ENCODE peak calls at places on chromosomes 11 and 22, in nine cellular contexts. R is kidney, N is HCT116, L is hepatocyte, Q is colonic mucosa, F is cardiac muscle cell, G is heart left ventricle, W is OCI-LY7, D is lung. Y is an unnamed sample. For H3K4me1, the result is how much of the 10 kb centered on the place peaks cover.

GRCh38 chr11:120231963-120232362 is 8.0 kb upstream of the POU2F3 start:
- DNase-seq in R (no peak), N (no peak), L (no peak), Q (no peak), F (no peak), G (no peak), W (no peak), D (no peak), Y (no peak)

GRCh38 chr11:117796456-117797428 is at the start of gene DSCAML1:
- DNase-seq in R (peak), N (no peak), L (peak), Q (no peak), F (no peak), G (peak), W (no peak), D (no peak), Y (no peak)

GRCh38 chr11:93849751-93850584 is 450 bp downstream of the VSTM5 start:
- DNase-seq in R (peak), N (no peak), L (peak), Q (peak), F (peak), G (peak), W (no peak), D (no peak), Y (peak)

GRCh38 chr22:21917206-21917958 is 35.3 kb downstream of the PPM1F start:
- DNase-seq in R (no peak), N (no peak), L (no peak), Q (no peak), F (peak), G (no peak), W (no peak), D (no peak), Y (peak)

GRCh38 chr11:120131941-120132644 is 5.8 kb downstream of the TRIM29 start:
- DNase-seq in R (peak), N (no peak), L (no peak), Q (peak), F (no peak), G (no peak), W (no peak), D (no peak), Y (no peak)

GRCh38 chr11:46389450-46390330 is 1.9 kb downstream of the CHRM4 start:
- DNase-seq in R (peak), N (peak), L (peak), Q (peak), F (peak), G (peak), W (peak), D (peak), Y (peak)

GRCh38 chr11:103946793-103947565 is 89.5 kb upstream of the DDI1 start:
- DNase-seq in R (no peak), N (no peak), L (no peak), Q (no peak), F (peak), G (no peak), W (no peak), D (no peak), Y (no peak)

GRCh38 chr11:35151896-35152295 is 12.9 kb downstream of the CD44 start:
- DNase-seq in R (no peak), N (no peak), L (no peak), Q (no peak), F (no peak), G (no peak), W (no peak), D (no peak), Y (no peak)

GRCh38 chr11:119367661-119368120 is 13.8 kb downstream of the USP2 start:
- DNase-seq in R (peak), N (no peak), L (peak), Q (peak), F (no peak), G (no peak), W (peak), D (no peak), Y (peak)

GRCh38 chr11:120137611-120138521 is at the start of gene TRIM29:
- DNase-seq in R (peak), N (no peak), L (peak), Q (peak), F (no peak), G (no peak), W (no peak), D (peak), Y (no peak)

GRCh38 chr11:111449158-111449557 is 63.0 kb downstream of the BTG4 start:
- DNase-seq in R (no peak), N (no peak), L (no peak), Q (no peak), F (no peak), G (no peak), W (no peak), D (no peak), Y (no peak)

GRCh38 chr11:126152152-126152551 is 59.3 kb downstream of the RPUSD4 start:
- DNase-seq in R (no peak), N (no peak), L (no peak), Q (no peak), F (no peak), G (no peak), W (no peak), D (no peak), Y (no peak)

GRCh38 chr11:87529486-87529885 is 491.8 kb downstream of the TMEM135 start:
- DNase-seq in R (no peak), N (no peak), L (no peak), Q (no peak), F (no peak), G (no peak), W (no peak), D (no peak), Y (no peak)

GRCh38 chr11:35036642-35037041 is 102.3 kb upstream of the CD44 start:
- DNase-seq in R (no peak), N (no peak), L (no peak), Q (no peak), F (no peak), G (no peak), W (no peak), D (no peak), Y (no peak)

GRCh38 chr11:132187391-132187790 is 817.0 kb downstream of the NTM start:
- DNase-seq in R (no peak), N (no peak), L (no peak), Q (no peak), F (no peak), G (no peak), W (no peak), D (no peak), Y (no peak)

GRCh38 chr11:13030857-13031256 is 21.7 kb downstream of the RASSF10 start:
- DNase-seq in R (peak), N (no peak), L (peak), Q (peak), F (no peak), G (peak), W (no peak), D (peak), Y (peak)

GRCh38 chr11:124640660-124641059 is 18.0 kb downstream of the TBRG1 start:
- DNase-seq in R (no peak), N (no peak), L (no peak), Q (no peak), F (no peak), G (no peak), W (no peak), D (no peak), Y (no peak)

GRCh38 chr22:28395920-28396447 is 283.7 kb downstream of the TTC28 start:
- DNase-seq in R (no peak), N (no peak), L (no peak), Q (no peak), F (peak), G (no peak), W (no peak), D (no peak), Y (no peak)

GRCh38 chr11:15327786-15328231 is 213.1 kb downstream of the INSC start:
- DNase-seq in R (peak), N (peak), L (peak), Q (peak), F (peak), G (peak), W (peak), D (peak), Y (peak)

GRCh38 chr22:36333632-36334031 is 54.1 kb downstream of the MYH9 start:
- DNase-seq in R (no peak), N (no peak), L (peak), Q (no peak), F (no peak), G (no peak), W (no peak), D (no peak), Y (no peak)

GRCh38 chr11:118437046-118437735 is 899 bp downstream of the KMT2A start:
- DNase-seq in R (peak), N (no peak), L (peak), Q (peak), F (peak), G (peak), W (peak), D (peak), Y (peak)

GRCh38 chr11:2180775-2181370 is 9.3 kb upstream of the TH start:
- DNase-seq in R (no peak), N (no peak), L (no peak), Q (no peak), F (no peak), G (no peak), W (no peak), D (no peak), Y (no peak)

GRCh38 chr11:67616431-67617242 is 9.9 kb downstream of the NDUFV1 start:
- DNase-seq in R (no peak), N (no peak), L (no peak), Q (no peak), F (no peak), G (no peak), W (no peak), D (no peak), Y (no peak)

GRCh38 chr11:131470526-131470925 is 100.1 kb downstream of the NTM start:
- DNase-seq in R (no peak), N (no peak), L (no peak), Q (no peak), F (no peak), G (no peak), W (no peak), D (no peak), Y (no peak)

GRCh38 chr11:128284634-128285033 is 302.7 kb downstream of the ETS1 start:
- DNase-seq in R (no peak), N (no peak), L (no peak), Q (no peak), F (no peak), G (no peak), W (no peak), D (no peak), Y (no peak)

GRCh38 chr11:103842795-103843194 is 193.6 kb upstream of the DDI1 start:
- DNase-seq in R (no peak), N (no peak), L (no peak), Q (no peak), F (peak), G (no peak), W (no peak), D (no peak), Y (no peak)

GRCh38 chr22:35838849-35839646 is 121.4 kb downstream of the APOL5 start:
- DNase-seq in R (no peak), N (peak), L (peak), Q (peak), F (peak), G (peak), W (peak), D (no peak), Y (no peak)

GRCh38 chr11:58905716-58906547 is 33.4 kb upstream of the GLYATL1 start:
- DNase-seq in R (no peak), N (no peak), L (peak), Q (peak), F (peak), G (peak), W (no peak), D (no peak), Y (no peak)

GRCh38 chr11:8604078-8604723 is 10.2 kb upstream of the STK33 start:
- DNase-seq in R (no peak), N (peak), L (peak), Q (peak), F (peak), G (peak), W (peak), D (peak), Y (peak)

GRCh38 chr22:50529416-50530279 is at the start of gene TYMP:
- DNase-seq in R (peak), N (no peak), L (peak), Q (peak), F (no peak), G (peak), W (peak), D (peak), Y (peak)

GRCh38 chr22:50252081-50253045 is 1.3 kb upstream of the HDAC10 start:
- DNase-seq in R (peak), N (no peak), L (peak), Q (peak), F (peak), G (peak), W (peak), D (peak), Y (peak)

DNA sequence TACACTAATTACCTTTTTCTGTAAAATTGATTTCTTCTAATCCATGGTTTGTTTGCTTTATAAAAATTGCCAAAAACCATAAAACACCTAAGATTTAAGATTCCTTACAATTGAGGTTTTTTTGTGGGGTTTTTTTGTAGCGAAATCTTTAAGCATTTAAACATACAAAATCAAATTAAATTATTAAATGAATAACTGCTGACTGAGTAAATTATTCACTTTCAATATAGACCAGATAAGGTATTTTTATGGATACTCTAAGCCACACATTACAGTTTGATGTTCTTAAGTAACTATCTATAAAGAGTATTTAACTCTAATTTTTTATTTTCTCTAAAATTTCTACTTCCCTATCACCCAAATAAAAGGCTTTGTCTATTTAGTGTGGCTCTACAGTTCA is 55.5 kb downstream of the PIK3C2A start:
- DNase-seq in R (no peak), N (no peak), L (no peak), Q (no peak), F (no peak), G (no peak), W (no peak), D (no peak), Y (no peak)
- H3K4me1 ChIP-seq in R (under half), N (under half), L (under half), Q (under half), F (under half), G (under half), W (under half), D (under half), Y (under half)

GRCh38 chr22:17117890-17118289 is 3.3 kb downstream of the TMEM121B start:
- DNase-seq in R (no peak), N (no peak), L (no peak), Q (no peak), F (no peak), G (no peak), W (peak), D (no peak), Y (no peak)

GRCh38 chr22:17118342-17118741 is 2.8 kb downstream of the TMEM121B start:
- DNase-seq in R (no peak), N (no peak), L (no peak), Q (no peak), F (no peak), G (no peak), W (no peak), D (no peak), Y (no peak)

GRCh38 chr22:17116931-17117330 is 4.2 kb downstream of the TMEM121B start:
- DNase-seq in R (no peak), N (no peak), L (no peak), Q (no peak), F (no peak), G (no peak), W (no peak), D (no peak), Y (no peak)

GRCh38 chr22:17115927-17116326 is 5.2 kb downstream of the TMEM121B start:
- DNase-seq in R (no peak), N (no peak), L (no peak), Q (no peak), F (no peak), G (no peak), W (no peak), D (no peak), Y (no peak)

GRCh38 chr22:17117400-17117799 is 3.8 kb downstream of the TMEM121B start:
- DNase-seq in R (no peak), N (no peak), L (no peak), Q (no peak), F (no peak), G (no peak), W (no peak), D (no peak), Y (no peak)
- H3K4me3 ChIP-seq in R (no peak), N (no peak), L (no peak), Q (no peak), F (no peak), G (no peak), W (no peak), D (no peak), Y (no peak)

GRCh38 chr22:39546889-39547586 is 14.5 kb upstream of the RPS19BP1 start:
- DNase-seq in R (no peak), N (no peak), L (no peak), Q (no peak), F (no peak), G (no peak), W (no peak), D (no peak), Y (no peak)

GRCh38 chr22:39546064-39546365 is 13.5 kb upstream of the RPS19BP1 start:
- DNase-seq in R (no peak), N (no peak), L (no peak), Q (no peak), F (no peak), G (no peak), W (no peak), D (no peak), Y (no peak)

GRCh38 chr22:39543095-39543494 is 10.5 kb upstream of the RPS19BP1 start:
- DNase-seq in R (no peak), N (no peak), L (peak), Q (no peak), F (peak), G (no peak), W (peak), D (no peak), Y (no peak)

GRCh38 chr22:39547587-39547947 is 15.0 kb upstream of the RPS19BP1 start:
- DNase-seq in R (no peak), N (no peak), L (no peak), Q (no peak), F (no peak), G (no peak), W (no peak), D (no peak), Y (no peak)

DNA sequence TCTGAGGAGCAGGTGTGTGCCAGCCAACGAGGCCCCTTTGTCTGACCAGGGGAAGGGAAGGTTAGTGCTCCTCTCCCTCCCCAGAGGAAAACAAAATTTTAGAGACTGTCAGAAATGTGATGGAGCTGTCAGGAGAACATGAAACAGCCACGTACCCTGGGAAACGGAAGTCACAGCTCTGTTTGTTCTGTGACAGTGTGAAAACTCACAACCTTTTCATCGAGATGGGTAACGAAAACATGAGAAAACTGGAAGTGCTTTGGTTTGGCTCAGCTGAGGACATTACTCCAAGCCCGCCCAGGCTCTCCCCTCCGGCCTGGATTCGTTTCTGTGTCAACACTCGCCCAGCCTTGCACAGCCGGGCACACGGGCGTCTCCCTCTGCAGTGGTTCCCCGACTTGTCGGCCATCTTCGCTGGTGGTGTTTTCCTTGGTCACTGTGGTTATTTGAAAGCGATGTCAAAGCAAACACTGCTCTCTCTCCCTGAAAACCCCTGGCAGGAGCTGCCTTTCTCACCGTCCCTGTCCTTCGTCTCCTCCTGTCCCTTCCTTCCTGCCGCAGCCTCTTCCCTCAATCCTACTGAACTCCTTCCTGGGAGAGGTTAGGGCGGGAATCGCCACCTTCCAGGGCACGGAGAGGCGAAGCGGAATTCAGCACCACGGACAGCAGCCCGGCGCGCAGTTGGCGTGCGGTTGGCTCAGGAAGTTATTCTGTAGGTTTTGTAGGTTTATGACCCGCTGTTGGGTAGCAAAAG is 12.9 kb upstream of the RPS19BP1 start:
- DNase-seq in R (no peak), N (no peak), L (peak), Q (peak), F (peak), G (no peak), W (no peak), D (no peak), Y (peak)
- TF ChIP-seq CTCF in R (no peak), N (no peak), L (no peak), Q (no peak), F (no peak), G (no peak), W (no peak), D (no peak), Y (no peak)

GRCh38 chr11:65607614-65608426 is 6.2 kb downstream of the MAP3K11 start:
- DNase-seq in R (no peak), N (no peak), L (no peak), Q (no peak), F (no peak), G (peak), W (no peak), D (no peak), Y (no peak)
- H3K4me1 ChIP-seq in R (under half), N (under half), L (under half), Q (under half), F (under half), G (under half), W (under half), D (under half), Y (under half)

GRCh38 chr11:64619196-64619595 is 28.2 kb downstream of the SLC22A12 start:
- DNase-seq in R (no peak), N (no peak), L (no peak), Q (no peak), F (no peak), G (no peak), W (no peak), D (peak), Y (no peak)
- H3K4me3 ChIP-seq in R (peak), N (no peak), L (no peak), Q (no peak), F (no peak), G (no peak), W (no peak), D (no peak), Y (no peak)

GRCh38 chr11:61370349-61371005 is 8.3 kb downstream of the TMEM138 start:
- DNase-seq in R (no peak), N (no peak), L (no peak), Q (no peak), F (no peak), G (no peak), W (no peak), D (no peak), Y (no peak)
- TF ChIP-seq CTCF in R (no peak), N (no peak), L (no peak), Q (no peak), F (no peak), G (no peak), W (no peak), D (no peak), Y (no peak)

GRCh38 chr22:37803195-37803635 is 4.5 kb upstream of the GCAT start:
- DNase-seq in R (no peak), N (no peak), L (no peak), Q (no peak), F (no peak), G (no peak), W (no peak), D (no peak), Y (no peak)

GRCh38 chr22:37803636-37804371 is 3.9 kb upstream of the GCAT start:
- DNase-seq in R (no peak), N (no peak), L (no peak), Q (peak), F (no peak), G (no peak), W (no peak), D (no peak), Y (no peak)

GRCh38 chr22:37804886-37805857 is 2.6 kb upstream of the GCAT start:
- DNase-seq in R (peak), N (peak), L (peak), Q (peak), F (peak), G (peak), W (no peak), D (peak), Y (peak)

GRCh38 chr22:37805878-37806277 is 1.9 kb upstream of the GCAT start:
- DNase-seq in R (no peak), N (no peak), L (no peak), Q (no peak), F (no peak), G (no peak), W (no peak), D (no peak), Y (no peak)

GRCh38 chr22:37804502-37804885 is 3.2 kb upstream of the GCAT start:
- DNase-seq in R (no peak), N (no peak), L (peak), Q (peak), F (no peak), G (no peak), W (no peak), D (no peak), Y (no peak)
- H3K4me1 ChIP-seq in R (under half), N (under half), L (under half), Q (under half), F (under half), G (under half), W (under half), D (under half), Y (under half)